ENCODE peak calls at places on chromosome 4, in seven cellular contexts. S is T1000; C is EL; V is activated CD8-positive, alpha-beta memory T cell treated with anti-CD3 and anti-CD28 coated beads for 48 hours; T is stromal cell of bone marrow; X is SK-MEL-5; W is nucleus accumbens. U is an unnamed sample.
A peak's percentile ranks its signal among the peaks of the same experiment; 100 is the strongest.

GRCh38 chr4:78951862-78952472 is 12.7 kb upstream of the PAQR3 start:
- DNase-seq in S (no peak), W (peak; percentile 4), T (no peak), X (peak; percentile 65), V (no peak), C (peak; percentile 39), U (peak; percentile 23)

GRCh38 chr4:113457886-113458285 is 303.7 kb downstream of the CAMK2D start:
- DNase-seq in V (no peak), C (no peak), S (no peak), T (no peak), X (no peak), W (no peak), U (no peak)

GRCh38 chr4:153603258-153603657 is 80.8 kb upstream of the TLR2 start:
- DNase-seq in T (no peak), X (no peak), V (no peak), W (no peak), C (no peak), S (no peak), U (no peak)

GRCh38 chr4:76055421-76055820 is 19.1 kb upstream of the ART3 start:
- DNase-seq in W (no peak), S (no peak), C (no peak), V (no peak), X (no peak), T (no peak), U (no peak)

GRCh38 chr4:88283661-88284377 is 542 bp downstream of the PPM1K start:
- DNase-seq in T (peak; percentile 27), W (peak; percentile 71), X (peak; percentile 48), C (peak; percentile 70), S (peak; percentile 56), V (peak; percentile 23), U (peak; percentile 6)

GRCh38 chr4:109912706-109913621 is at the start of gene EGF:
- DNase-seq in T (peak; percentile 43), W (no peak), V (no peak), X (peak; percentile 23), S (no peak), C (peak; percentile 46), U (peak; percentile 84)

GRCh38 chr4:14196141-14196540 is 568.6 kb upstream of the BOD1L1 start:
- DNase-seq in T (peak; percentile 47), S (peak; percentile 59), V (no peak), X (peak; percentile 49), W (peak; percentile 2), C (peak; percentile 67), U (peak; percentile 77)

GRCh38 chr4:156968479-156968984 is 3.1 kb downstream of the PDGFC start:
- DNase-seq in T (peak; percentile 65), S (peak; percentile 20), W (peak; percentile 38), C (peak; percentile 83), X (peak; percentile 65), V (no peak), U (peak; percentile 90)

GRCh38 chr4:138576684-138577083 is 334.5 kb upstream of the SLC7A11 start:
- DNase-seq in T (no peak), S (no peak), C (peak; percentile 56), V (no peak), W (no peak), X (peak; percentile 70), U (peak; percentile 73)

GRCh38 chr4:58515206-58515605 is 1405.0 kb upstream of the IGFBP7 start:
- DNase-seq in V (no peak), C (no peak), S (no peak), X (no peak), W (no peak), T (no peak), U (no peak)

GRCh38 chr4:10403633-10404445 is 53.4 kb downstream of the ZNF518B start:
- DNase-seq in T (peak; percentile 28), C (peak; percentile 48), W (peak; percentile 21), S (no peak), X (peak; percentile 81), V (no peak), U (peak; percentile 23)

GRCh38 chr4:112348488-112349158 is 51.5 kb downstream of the ALPK1 start:
- DNase-seq in W (peak; percentile 29), V (no peak), T (peak; percentile 65), S (no peak), X (peak; percentile 87), C (peak; percentile 88), U (peak; percentile 63)

GRCh38 chr4:8200302-8200975 is 1.3 kb downstream of the SH3TC1 start:
- DNase-seq in S (no peak), X (peak; percentile 43), W (no peak), C (peak; percentile 18), V (no peak), T (no peak), U (no peak)

GRCh38 chr4:2074588-2074987 is 15.5 kb downstream of the NAT8L start:
- DNase-seq in X (no peak), W (no peak), V (no peak), T (no peak), C (no peak), S (no peak), U (no peak)

GRCh38 chr4:102420563-102421221 is 75.4 kb upstream of the SLC39A8 start:
- DNase-seq in S (no peak), T (no peak), X (peak; percentile 49), V (no peak), C (peak; percentile 43), W (no peak), U (peak; percentile 87)

GRCh38 chr4:183289688-183290087 is 30.4 kb downstream of the CLDN22 start:
- DNase-seq in C (no peak), S (no peak), T (no peak), X (peak; percentile 40), W (no peak), V (no peak), U (peak; percentile 34)

GRCh38 chr4:37798616-37799015 is 27.9 kb upstream of the PGM2 start:
- DNase-seq in W (no peak), V (no peak), X (no peak), T (no peak), S (no peak), C (no peak), U (no peak)

GRCh38 chr4:15777697-15778096 is 431 bp upstream of the CD38 start:
- DNase-seq in V (no peak), W (no peak), X (no peak), T (no peak), C (no peak), S (no peak), U (no peak)

GRCh38 chr4:86307432-86307831 is 52.4 kb downstream of the MAPK10 start:
- DNase-seq in S (no peak), W (no peak), V (no peak), C (peak; percentile 7), T (no peak), X (no peak), U (no peak)

GRCh38 chr4:25970691-25971427 is 56.8 kb downstream of the SMIM20 start:
- DNase-seq in T (no peak), S (no peak), X (no peak), C (peak; percentile 38), W (peak; percentile 41), V (no peak), U (no peak)

GRCh38 chr4:89111833-89112563 is 665 bp downstream of the TIGD2 start:
- DNase-seq in C (peak; percentile 90), V (no peak), X (peak; percentile 40), S (no peak), W (no peak), T (no peak), U (no peak)

GRCh38 chr4:103424853-103425252 is 226.7 kb upstream of the CENPE start:
- DNase-seq in C (peak; percentile 9), X (no peak), S (peak; percentile 9), W (no peak), V (no peak), T (no peak), U (no peak)

GRCh38 chr4:25723409-25723808 is 67.8 kb downstream of the SLC34A2 start:
- DNase-seq in S (no peak), T (no peak), W (no peak), X (no peak), C (no peak), V (no peak), U (no peak)

GRCh38 chr4:152935661-152936445 is at the start of gene FHDC1:
- DNase-seq in X (peak; percentile 41), T (no peak), W (no peak), C (peak; percentile 38), S (no peak), V (no peak), U (no peak)

GRCh38 chr4:153151535-153152452 is 52.4 kb upstream of the TRIM2 start:
- DNase-seq in C (no peak), T (no peak), X (no peak), W (peak; percentile 70), V (peak; percentile 29), S (no peak), U (peak; percentile 88)

GRCh38 chr4:108359130-108359709 is 190.5 kb upstream of the LEF1 start:
- DNase-seq in T (no peak), C (no peak), V (no peak), X (no peak), S (no peak), W (no peak), U (no peak)

GRCh38 chr4:52037730-52038108 is 380 bp downstream of the SGCB start:
- DNase-seq in T (no peak), C (peak; percentile 35), X (peak; percentile 10), W (peak; percentile 79), S (no peak), V (no peak), U (peak; percentile 29)